ENCODE peak calls at places on chromosomes 11 and 22, in four cellular contexts. O is epithelial cell of prostate, H is left lung, Y is left ventricle myocardium inferior. R is an unnamed sample.

GRCh38 chr11:61833926-61834277 is 5.8 kb downstream of the FADS2 start:
- DNase-seq in O (no peak), Y (no peak), H (no peak), R (no peak)

GRCh38 chr11:117839936-117840813 is 15.6 kb upstream of the FXYD2 start:
- DNase-seq in Y (peak), O (no peak), H (peak), R (no peak)

GRCh38 chr11:38448284-38448683 is 1850.2 kb upstream of the RAG2 start:
- DNase-seq in Y (peak), H (no peak), O (no peak), R (no peak)

GRCh38 chr11:112453601-112454577 is 193.2 kb upstream of the PLET1 start:
- DNase-seq in Y (no peak), H (no peak), O (no peak), R (no peak)

GRCh38 chr11:36007127-36007824 is 63.4 kb downstream of the LDLRAD3 start:
- DNase-seq in O (peak), Y (no peak), H (no peak), R (no peak)

GRCh38 chr22:30781271-30781875 is 86.7 kb downstream of the OSBP2 start:
- DNase-seq in H (no peak), Y (no peak), O (no peak), R (no peak)

GRCh38 chr11:8729837-8730696 is 47.5 kb downstream of the RPL27A start:
- DNase-seq in H (no peak), Y (no peak), O (no peak), R (no peak)

GRCh38 chr11:94934362-94934761 is 39.0 kb downstream of the CWC15 start:
- DNase-seq in Y (no peak), H (no peak), O (no peak), R (no peak)

GRCh38 chr22:49959782-49960158 is 802 bp upstream of the PIM3 start:
- DNase-seq in Y (no peak), H (no peak), O (no peak), R (no peak)

GRCh38 chr11:61571337-61571736 is 9.5 kb downstream of the SYT7 start:
- DNase-seq in H (no peak), O (no peak), Y (no peak), R (no peak)

GRCh38 chr11:33329705-33330329 is 72.6 kb downstream of the HIPK3 start:
- DNase-seq in O (peak), Y (no peak), H (no peak), R (no peak)

GRCh38 chr22:42434283-42434682 is 2.1 kb upstream of the NFAM1 start:
- DNase-seq in Y (no peak), H (no peak), O (no peak), R (no peak)

GRCh38 chr11:27401280-27401679 is 38.3 kb upstream of the CCDC34 start:
- DNase-seq in O (no peak), H (no peak), Y (no peak), R (no peak)

GRCh38 chr11:109298865-109299264 is 123.1 kb upstream of the C11orf87 start:
- DNase-seq in O (no peak), H (no peak), Y (no peak), R (no peak)

GRCh38 chr11:45061641-45062040 is 84.8 kb upstream of the PRDM11 start:
- DNase-seq in Y (no peak), O (no peak), H (no peak), R (no peak)

GRCh38 chr11:113664069-113664980 is 41.8 kb downstream of the TMPRSS5 start:
- DNase-seq in O (peak), Y (no peak), H (no peak), R (no peak)

GRCh38 chr11:95147364-95147905 is 57.8 kb downstream of the ENDOD1 start:
- DNase-seq in Y (no peak), H (no peak), O (peak), R (peak)

GRCh38 chr11:96288915-96289314 is 54.1 kb downstream of the MAML2 start:
- DNase-seq in O (no peak), Y (no peak), H (no peak), R (no peak)

GRCh38 chr11:40513281-40513680 is 946.2 kb downstream of the LRRC4C start:
- DNase-seq in O (no peak), Y (no peak), H (no peak), R (no peak)